ENCODE peak calls at places on chromosomes 13 and 19, in five cellular contexts. N is NCI-H748 treated with DMSO at 0.1 percent for 48 hours; H is stimulated activated effector memory CD8-positive, alpha-beta T cell treated with anti-CD3 and anti-CD28 coated beads, Interleukin-12 subunit alpha, Interleukin-12 subunit beta, amount 100 ng/mL, for 72 hours; W is psoas muscle; A is activated naive CD8-positive, alpha-beta T cell treated with anti-CD3 and anti-CD28 coated beads, Interleukin-2, amount 50 U/mL, for 24 hours. Q is an unnamed sample.

GRCh38 chr19:15394426-15394825 is 14.8 kb upstream of the AKAP8 start:
- DNase-seq in N (no peak), H (no peak), W (no peak), A (no peak), Q (no peak)

GRCh38 chr19:45092747-45093678 is at the start of gene PPP1R37:
- DNase-seq in N (peak), H (peak), W (peak), A (peak), Q (peak)

GRCh38 chr13:99959538-99960230 is 11.9 kb downstream of the ZIC5 start:
- DNase-seq in N (no peak), H (no peak), W (no peak), A (no peak), Q (no peak)

GRCh38 chr13:86174632-86175031 is 375.4 kb upstream of the SLITRK6 start:
- DNase-seq in N (no peak), H (no peak), W (no peak), A (no peak), Q (no peak)

GRCh38 chr13:52652980-52653303 is 306 bp downstream of the SUGT1 start:
- DNase-seq in N (no peak), H (no peak), W (no peak), A (no peak), Q (no peak)

GRCh38 chr13:59447846-59448620 is 715.7 kb downstream of the DIAPH3 start:
- DNase-seq in N (no peak), H (no peak), W (no peak), A (no peak), Q (no peak)

GRCh38 chr19:18733196-18733647 is 49.7 kb downstream of the CRTC1 start:
- DNase-seq in N (no peak), H (no peak), W (peak), A (no peak), Q (no peak)

GRCh38 chr13:41231786-41232185 is 31.6 kb downstream of the MTRF1 start:
- DNase-seq in N (no peak), H (no peak), W (no peak), A (no peak), Q (peak)

GRCh38 chr19:13573268-13573667 is 67.0 kb upstream of the CACNA1A start:
- DNase-seq in N (no peak), H (no peak), W (no peak), A (no peak), Q (no peak)

GRCh38 chr13:23866420-23867026 is 22.7 kb downstream of the MIPEP start:
- DNase-seq in N (no peak), H (no peak), W (no peak), A (no peak), Q (no peak)

Q was measured in pancreas.